ENCODE peak calls at places on chromosome 12, in four cellular contexts. P is naive thymus-derived CD4-positive, alpha-beta T cell; W is breast epithelium; U is activated T-cell treated with anti-CD3 and anti-CD28 coated beads for 1 hour. Y is an unnamed sample.

GRCh38 chr12:80778005-80778541 is 61.4 kb downstream of the MYF5 start:
- DNase-seq in P (no peak), W (no peak), U (no peak), Y (peak; percentile 50)

GRCh38 chr12:30191701-30192455 is 408.1 kb upstream of the TMTC1 start:
- DNase-seq in P (no peak), W (no peak), U (no peak), Y (peak; percentile 22)

GRCh38 chr12:22333186-22333745 is 1.2 kb downstream of the ST8SIA1 start:
- DNase-seq in P (no peak), W (no peak), U (no peak), Y (no peak)

GRCh38 chr12:124466200-124467128 is 100.9 kb downstream of the NCOR2 start:
- DNase-seq in P (peak; percentile 91), W (no peak), U (peak; percentile 77), Y (no peak)

GRCh38 chr12:42482086-42482819 is 107.3 kb downstream of the PRICKLE1 start:
- DNase-seq in P (no peak), W (no peak), U (no peak), Y (no peak)

GRCh38 chr12:130335517-130336392 is 1.9 kb upstream of the PIWIL1 start:
- DNase-seq in P (peak; percentile 22), W (no peak), U (no peak), Y (peak; percentile 51)

GRCh38 chr12:114405449-114406271 is at the start of gene TBX5:
- DNase-seq in P (no peak), W (no peak), U (no peak), Y (no peak)

GRCh38 chr12:48788522-48788851 is 402 bp downstream of the ADCY6 start:
- DNase-seq in P (no peak), W (no peak), U (no peak), Y (no peak)

GRCh38 chr12:60451457-60451856 is 855.6 kb downstream of the SLC16A7 start:
- DNase-seq in P (no peak), W (no peak), U (no peak), Y (no peak)

GRCh38 chr12:71392521-71393145 is 47.0 kb upstream of the LGR5 start:
- DNase-seq in P (no peak), W (no peak), U (no peak), Y (peak; percentile 71)

GRCh38 chr12:34396006-34396860 is 373.9 kb downstream of the ALG10 start:
- DNase-seq in P (no peak), W (peak; percentile 20), U (no peak), Y (no peak)

GRCh38 chr12:25723921-25724491 is 170.9 kb upstream of the LMNTD1 start:
- DNase-seq in P (no peak), W (no peak), U (no peak), Y (no peak)

GRCh38 chr12:23141335-23141734 is 516.4 kb downstream of the ETNK1 start:
- DNase-seq in P (no peak), W (no peak), U (no peak), Y (no peak)

GRCh38 chr12:6563448-6564050 is 4.5 kb downstream of the NOP2 start:
- DNase-seq in P (peak; percentile 52), W (no peak), U (peak; percentile 71), Y (peak; percentile 59)

Y was measured in HEK293T.